ENCODE peak calls at places on chromosomes 5 and 9, in five cellular contexts. E, Z, B, K and X are unnamed samples.

GRCh38 chr9:133456409-133456808 is 3.4 kb upstream of the CACFD1 start:
- DNase-seq in E (no peak), Z (no peak), B (no peak), K (no peak), X (no peak)

GRCh38 chr9:116238225-116238624 is 84.6 kb downstream of the PAPPA start:
- DNase-seq in E (no peak), Z (peak), B (no peak), K (no peak), X (no peak)

GRCh38 chr5:133895979-133896378 is 72.4 kb downstream of the C5orf15 start:
- DNase-seq in E (no peak), Z (no peak), B (no peak), K (no peak), X (no peak)

GRCh38 chr5:1400211-1400855 is 44.9 kb downstream of the SLC6A3 start:
- DNase-seq in E (no peak), Z (no peak), B (no peak), K (no peak), X (no peak)

GRCh38 chr5:43007911-43008368 is 32.2 kb downstream of the ANXA2R start:
- DNase-seq in E (peak), Z (peak), B (peak), K (peak), X (peak)

GRCh38 chr9:87213948-87214347 is 266.6 kb upstream of the GAS1 start:
- DNase-seq in E (no peak), Z (no peak), B (no peak), K (no peak), X (no peak)

GRCh38 chr5:55172937-55173695 is at the start of gene CDC20B:
- DNase-seq in E (peak), Z (peak), B (peak), K (peak), X (peak)

GRCh38 chr9:27467486-27467885 is 56.6 kb upstream of the IFNK start:
- DNase-seq in E (no peak), Z (no peak), B (no peak), K (no peak), X (no peak)

GRCh38 chr5:76475936-76476335 is 72.9 kb downstream of the IQGAP2 start:
- DNase-seq in E (no peak), Z (no peak), B (no peak), K (no peak), X (no peak)